ENCODE peak calls at places on chromosomes 11 and 22, in ten cellular contexts. Z, V, I, A, S, U, T, C, W and Q are unnamed samples.
A peak's percentile ranks its signal among the peaks of the same experiment; 100 is the strongest.

GRCh38 chr22:30485362-30485988 is 13.7 kb upstream of the SEC14L3 start:
- DNase-seq in T (peak; percentile 43), V (peak; percentile 60), W (peak; percentile 56), C (peak; percentile 33), S (no peak), A (peak; percentile 46), I (peak; percentile 68), U (peak; percentile 74), Z (peak; percentile 28), Q (peak; percentile 28)

GRCh38 chr22:22168190-22168940 is 76.2 kb upstream of the VPREB1 start:
- DNase-seq in Z (peak; percentile 88), S (no peak), A (no peak), C (peak; percentile 61), U (peak; percentile 93), T (no peak), V (peak; percentile 53), I (no peak), W (no peak), Q (peak; percentile 62)

GRCh38 chr11:8263769-8264410 is at the start of gene LMO1:
- DNase-seq in A (peak; percentile 73), V (peak; percentile 77), W (peak; percentile 78), S (no peak), U (peak; percentile 69), T (peak; percentile 70), Z (peak; percentile 44), C (peak; percentile 62), I (peak; percentile 83), Q (peak; percentile 65)

GRCh38 chr11:65781962-65782815 is 1.4 kb upstream of the AP5B1 start:
- DNase-seq in I (no peak), A (no peak), C (no peak), Z (no peak), U (no peak), V (no peak), W (no peak), S (no peak), T (no peak), Q (no peak)

GRCh38 chr11:40240284-40240683 is 1219.2 kb downstream of the LRRC4C start:
- DNase-seq in C (no peak), S (no peak), V (no peak), W (no peak), I (no peak), Z (no peak), T (no peak), A (no peak), U (no peak), Q (no peak)

GRCh38 chr11:2383823-2384722 is 7.0 kb downstream of the CD81 start:
- DNase-seq in C (no peak), U (peak; percentile 84), Z (no peak), T (peak; percentile 52), I (peak; percentile 63), A (no peak), W (no peak), V (peak; percentile 68), S (no peak), Q (no peak)

GRCh38 chr11:4095509-4096230 is 1.1 kb downstream of the RRM1 start:
- DNase-seq in U (peak; percentile 35), C (peak; percentile 78), S (no peak), V (peak; percentile 87), T (no peak), A (no peak), I (no peak), Z (no peak), W (no peak), Q (peak; percentile 71)

GRCh38 chr11:75287579-75287978 is 47.0 kb downstream of the TPBGL start:
- DNase-seq in Z (no peak), C (no peak), W (no peak), S (no peak), A (no peak), V (no peak), T (no peak), I (no peak), U (no peak), Q (no peak)

GRCh38 chr22:37018815-37019308 is 385 bp downstream of the TST start:
- DNase-seq in C (peak; percentile 55), W (peak; percentile 74), S (no peak), Z (no peak), T (peak; percentile 78), I (peak; percentile 89), A (peak; percentile 63), U (no peak), V (peak; percentile 52), Q (peak; percentile 75)

GRCh38 chr11:12087075-12087775 is 23.2 kb upstream of the MICAL2 start:
- DNase-seq in W (no peak), U (peak; percentile 57), I (peak; percentile 52), A (no peak), C (peak; percentile 78), S (no peak), V (peak; percentile 89), T (no peak), Z (peak; percentile 38), Q (peak; percentile 90)

GRCh38 chr22:37519268-37520195 is at the start of gene CARD10:
- DNase-seq in I (peak; percentile 62), Z (no peak), T (no peak), A (no peak), C (no peak), V (peak; percentile 43), U (no peak), W (peak; percentile 50), S (no peak), Q (peak; percentile 47)

GRCh38 chr11:86205415-86206268 is 38.9 kb upstream of the EED start:
- DNase-seq in U (no peak), T (no peak), I (no peak), C (no peak), Z (no peak), A (no peak), S (no peak), W (no peak), V (no peak), Q (no peak)

GRCh38 chr22:19888131-19888746 is 33.6 kb upstream of the GNB1L start:
- DNase-seq in U (no peak), T (no peak), S (no peak), I (no peak), C (no peak), W (peak; percentile 13), Z (no peak), A (no peak), V (no peak), Q (no peak)

GRCh38 chr11:114257621-114258558 is 38.3 kb upstream of the NNMT start:
- DNase-seq in T (peak; percentile 68), A (no peak), U (no peak), V (no peak), C (no peak), W (peak; percentile 72), S (no peak), I (no peak), Z (no peak), Q (peak; percentile 64)
- TF ChIP-seq CTCF in T (peak; percentile 32), A (no peak), U (no peak), V (no peak), C (no peak), W (peak; percentile 45), S (peak; percentile 3), I (no peak), Z (no peak), Q (no peak)

GRCh38 chr11:120172054-120172881 is 34.4 kb upstream of the TRIM29 start:
- DNase-seq in W (peak; percentile 64), I (peak; percentile 71), V (peak; percentile 70), T (peak; percentile 75), C (peak; percentile 60), U (peak; percentile 55), S (no peak), A (peak; percentile 66), Z (peak; percentile 36), Q (peak; percentile 50)
- H3K4me3 ChIP-seq in W (no peak overlapping the region), I (no peak overlapping the region), V (no peak overlapping the region), T (no peak overlapping the region), C (no peak overlapping the region), U (no peak overlapping the region), S (no peak overlapping the region), A (no peak overlapping the region), Z (no peak overlapping the region), Q (no peak overlapping the region)

GRCh38 chr11:72598901-72599300 is 75.3 kb downstream of the PDE2A start:
- DNase-seq in A (no peak), U (no peak), C (peak; percentile 21), S (no peak), T (peak; percentile 41), V (no peak), I (peak; percentile 30), W (peak; percentile 55), Z (no peak), Q (peak; percentile 52)
- TF ChIP-seq CTCF in A (peak; percentile 21), U (no peak), C (peak; percentile 50), S (peak; percentile 54), T (peak; percentile 48), V (peak; percentile 7), I (no peak), W (peak; percentile 77), Z (peak; percentile 67), Q (peak; percentile 51)

DNA sequence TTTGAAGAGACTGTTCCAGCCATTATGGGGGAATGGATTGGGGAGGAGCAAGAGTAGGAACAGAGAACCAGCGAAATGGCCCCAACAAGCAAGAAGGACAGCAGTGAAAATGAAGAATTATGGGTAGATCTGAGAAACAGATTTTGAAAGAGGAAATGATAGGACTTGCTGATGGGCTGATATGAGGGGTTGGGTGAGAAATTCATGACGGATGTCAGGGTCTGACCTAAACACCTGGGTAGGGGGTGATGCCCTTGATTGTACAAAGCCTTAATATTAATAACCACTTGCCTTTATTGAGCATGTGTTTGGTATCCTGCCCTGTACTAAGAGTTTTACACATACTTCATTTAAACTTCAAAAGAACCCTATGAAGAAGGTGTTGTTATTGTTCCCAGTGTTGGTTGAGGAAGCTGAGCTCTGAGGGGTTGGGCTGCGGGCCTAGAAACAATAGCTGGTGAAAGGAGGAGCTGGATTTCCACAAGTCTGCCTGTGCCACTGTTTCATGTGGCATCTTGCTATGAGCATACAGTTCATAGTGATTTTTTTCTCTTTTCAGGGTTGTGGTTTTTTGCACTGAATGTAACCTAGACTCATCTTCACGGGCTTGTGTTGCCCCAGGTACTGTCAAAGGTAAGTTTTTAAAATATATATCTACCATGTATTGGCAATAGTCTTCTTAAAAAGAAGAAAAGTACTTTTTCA is 61.1 kb upstream of the TNRC6B start:
- DNase-seq in C (no peak), I (no peak), T (no peak), U (no peak), Z (no peak), A (no peak), V (no peak), W (no peak), S (no peak), Q (no peak)
- H3K4me3 ChIP-seq in C (no peak overlapping the region), I (no peak overlapping the region), T (no peak overlapping the region), U (no peak overlapping the region), Z (no peak overlapping the region), A (no peak overlapping the region), V (no peak overlapping the region), W (no peak overlapping the region), S (no peak overlapping the region), Q (no peak overlapping the region)